ENCODE peak calls at places on chromosomes 3 and 15, in six cellular contexts. F is SK-N-SH, X is breast epithelium, K is psoas muscle, R is mucosa of descending colon, A is astrocyte. U is an unnamed sample.

GRCh38 chr15:74783072-74783807 is 1.4 kb downstream of the CSK start:
- DNase-seq in F (peak), X (no peak), K (no peak), R (peak), A (no peak), U (no peak)

GRCh38 chr3:67614195-67614594 is 40.2 kb downstream of the SUCLG2 start:
- DNase-seq in F (no peak), X (no peak), K (no peak), R (no peak), A (no peak), U (no peak)

GRCh38 chr3:115233021-115233420 is 85.9 kb upstream of the ZBTB20 start:
- DNase-seq in F (no peak), X (no peak), K (no peak), R (no peak), A (no peak), U (no peak)

GRCh38 chr3:124063168-124063909 is 71.4 kb upstream of the ROPN1 start:
- DNase-seq in F (peak), X (no peak), K (no peak), R (no peak), A (peak), U (no peak)

GRCh38 chr3:72482589-72483249 is 365.5 kb downstream of the SHQ1 start:
- DNase-seq in F (no peak), X (peak), K (peak), R (peak), A (peak), U (peak)

GRCh38 chr3:23739536-23739935 is 66.2 kb upstream of the UBE2E1 start:
- DNase-seq in F (no peak), X (no peak), K (no peak), R (no peak), A (peak), U (no peak)

GRCh38 chr3:17808994-17809393 is 66.6 kb upstream of the TBC1D5 start:
- DNase-seq in F (peak), X (no peak), K (no peak), R (no peak), A (peak), U (no peak)

GRCh38 chr3:4841783-4842440 is 137.3 kb upstream of the BHLHE40 start:
- DNase-seq in F (no peak), X (no peak), K (no peak), R (no peak), A (peak), U (no peak)

GRCh38 chr3:175338775-175339535 is 479.8 kb downstream of the NAALADL2 start:
- DNase-seq in F (no peak), X (no peak), K (peak), R (no peak), A (peak), U (peak)

GRCh38 chr3:89742546-89742945 is 635.1 kb downstream of the EPHA3 start:
- DNase-seq in F (no peak), X (no peak), K (no peak), R (no peak), A (no peak), U (no peak)

GRCh38 chr3:169528289-169528688 is 135.2 kb downstream of the MECOM start:
- DNase-seq in F (no peak), X (no peak), K (no peak), R (no peak), A (peak), U (no peak)

GRCh38 chr3:124351430-124352142 is 359.7 kb upstream of the ROPN1 start:
- DNase-seq in F (peak), X (no peak), K (no peak), R (no peak), A (peak), U (peak)

GRCh38 chr15:29934251-29934650 is 112.0 kb upstream of the TJP1 start:
- DNase-seq in F (no peak), X (no peak), K (no peak), R (no peak), A (peak), U (no peak)

GRCh38 chr3:141076821-141077571 is 25.8 kb downstream of the SPSB4 start:
- DNase-seq in F (no peak), X (no peak), K (peak), R (peak), A (peak), U (peak)

GRCh38 chr3:169286992-169287391 is 376.5 kb downstream of the MECOM start:
- DNase-seq in F (no peak), X (no peak), K (no peak), R (no peak), A (no peak), U (no peak)

GRCh38 chr3:88311826-88312225 is 162.1 kb downstream of the C3orf38 start:
- DNase-seq in F (no peak), X (no peak), K (no peak), R (no peak), A (no peak), U (no peak)

GRCh38 chr3:13072239-13073041 is 789 bp downstream of the IQSEC1 start:
- DNase-seq in F (peak), X (peak), K (peak), R (peak), A (no peak), U (no peak)

GRCh38 chr15:34650177-34650576 is 66.7 kb upstream of the GOLGA8B start:
- DNase-seq in F (no peak), X (no peak), K (no peak), R (no peak), A (peak), U (no peak)

GRCh38 chr3:100159564-100160153 is 45.4 kb upstream of the FILIP1L start:
- DNase-seq in F (peak), X (no peak), K (no peak), R (no peak), A (peak), U (no peak)

GRCh38 chr15:32746116-32746857 is 28.5 kb downstream of the GREM1 start:
- DNase-seq in F (no peak), X (no peak), K (no peak), R (no peak), A (no peak), U (no peak)

GRCh38 chr3:115381931-115382330 is 234.8 kb upstream of the ZBTB20 start:
- DNase-seq in F (no peak), X (no peak), K (no peak), R (no peak), A (no peak), U (no peak)

GRCh38 chr15:93057618-93058017 is 31.4 kb downstream of the RGMA start:
- DNase-seq in F (no peak), X (no peak), K (no peak), R (no peak), A (no peak), U (no peak)

GRCh38 chr3:127684871-127685707 is 12.3 kb downstream of the ABTB1 start:
- DNase-seq in F (no peak), X (no peak), K (peak), R (peak), A (no peak), U (no peak)

GRCh38 chr15:80264031-80264430 is 12.0 kb upstream of the CTXND1 start:
- DNase-seq in F (no peak), X (no peak), K (no peak), R (no peak), A (peak), U (no peak)

GRCh38 chr3:171461087-171461917 is 1.1 kb upstream of the TNIK start:
- DNase-seq in F (no peak), X (peak), K (no peak), R (no peak), A (peak), U (no peak)

GRCh38 chr15:101086394-101087171 is 165.3 kb downstream of the CHSY1 start:
- DNase-seq in F (no peak), X (no peak), K (no peak), R (no peak), A (no peak), U (no peak)

GRCh38 chr15:73127302-73127936 is 75.2 kb downstream of the NEO1 start:
- DNase-seq in F (peak), X (no peak), K (no peak), R (no peak), A (peak), U (no peak)

GRCh38 chr15:70259640-70260066 is 161.9 kb upstream of the TLE3 start:
- DNase-seq in F (peak), X (no peak), K (no peak), R (no peak), A (no peak), U (no peak)

GRCh38 chr3:100761211-100761921 is 52.1 kb downstream of the TFG start:
- DNase-seq in F (peak), X (no peak), K (no peak), R (peak), A (no peak), U (no peak)

GRCh38 chr3:192281207-192281880 is 446.0 kb downstream of the FGF12 start:
- DNase-seq in F (no peak), X (no peak), K (no peak), R (no peak), A (no peak), U (no peak)

GRCh38 chr3:192915306-192915705 is 2.4 kb downstream of the MB21D2 start:
- DNase-seq in F (peak), X (no peak), K (no peak), R (no peak), A (peak), U (no peak)

GRCh38 chr15:44015555-44015954 is 179.5 kb downstream of the FRMD5 start:
- DNase-seq in F (no peak), X (no peak), K (no peak), R (no peak), A (no peak), U (no peak)

GRCh38 chr15:95609096-95609495 is 721.4 kb upstream of the NR2F2 start:
- DNase-seq in F (no peak), X (no peak), K (no peak), R (no peak), A (no peak), U (no peak)

GRCh38 chr15:47185222-47185800 is 532.0 kb upstream of the SEMA6D start:
- DNase-seq in F (no peak), X (no peak), K (no peak), R (no peak), A (no peak), U (no peak)

GRCh38 chr3:37945803-37946530 is 44.6 kb upstream of the VILL start:
- DNase-seq in F (peak), X (peak), K (no peak), R (no peak), A (peak), U (no peak)

GRCh38 chr3:14717307-14717706 is 42.4 kb downstream of the C3orf20 start:
- DNase-seq in F (no peak), X (no peak), K (no peak), R (no peak), A (no peak), U (no peak)

GRCh38 chr15:65377105-65377975 is 462 bp downstream of the IGDCC3 start:
- DNase-seq in F (peak), X (no peak), K (peak), R (peak), A (peak), U (no peak)

GRCh38 chr3:97994328-97994945 is 22.2 kb upstream of the RIOX2 start:
- DNase-seq in F (no peak), X (no peak), K (no peak), R (no peak), A (no peak), U (no peak)

GRCh38 chr3:42914771-42915515 is 9.0 kb downstream of the ZNF662 start:
- DNase-seq in F (no peak), X (no peak), K (no peak), R (no peak), A (no peak), U (no peak)

GRCh38 chr3:42906085-42906904 is at the start of gene ZNF662:
- DNase-seq in F (peak), X (peak), K (peak), R (peak), A (no peak), U (peak)

GRCh38 chr3:42908675-42909074 is 2.7 kb downstream of the ZNF662 start:
- DNase-seq in F (no peak), X (no peak), K (no peak), R (no peak), A (no peak), U (no peak)

GRCh38 chr3:42906905-42907183 is 902 bp downstream of the ZNF662 start:
- DNase-seq in F (no peak), X (no peak), K (no peak), R (no peak), A (no peak), U (no peak)

GRCh38 chr3:42911551-42911950 is 5.6 kb downstream of the ZNF662 start:
- DNase-seq in F (no peak), X (no peak), K (no peak), R (no peak), A (no peak), U (no peak)
- H3K4me3 ChIP-seq in F (no peak), X (no peak), K (no peak), R (no peak), A (no peak), U (no peak)

DNA sequence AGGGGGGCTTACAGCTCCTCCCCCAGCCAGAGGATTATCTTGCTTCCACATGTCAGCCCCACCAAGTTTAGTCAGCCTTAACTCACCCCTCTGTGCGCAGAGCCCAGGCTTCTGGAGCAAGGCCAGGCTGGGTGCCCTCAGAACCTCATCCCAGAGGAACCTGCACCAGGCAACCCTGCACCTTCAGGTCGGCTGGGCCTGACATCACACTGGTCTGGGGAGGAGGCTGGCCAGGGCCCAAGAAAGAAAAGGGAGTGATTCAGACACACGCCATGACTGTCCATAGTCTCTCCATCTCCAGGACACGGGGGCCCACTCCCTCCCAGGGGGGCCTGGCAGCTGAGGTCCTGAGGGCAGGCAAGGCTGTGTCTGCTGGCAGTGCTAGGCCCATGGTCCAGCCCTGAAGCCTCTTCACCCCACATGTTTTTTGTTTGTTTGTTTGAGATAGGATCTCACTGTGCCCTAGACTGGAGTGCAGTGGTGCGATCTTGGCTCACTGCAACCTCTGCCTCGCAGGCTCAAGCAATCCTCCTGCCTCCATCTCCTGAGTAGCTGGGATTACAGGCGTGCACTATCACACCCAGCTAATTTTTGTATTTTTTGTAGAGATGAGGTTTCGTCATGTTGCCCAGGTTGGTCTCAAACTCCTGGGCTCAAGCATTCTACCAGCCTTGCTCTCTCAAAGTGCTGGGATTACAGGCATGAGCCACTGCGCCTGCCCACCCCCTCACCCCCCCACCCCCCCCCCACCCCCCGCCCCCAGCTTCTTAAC is 11.1 kb downstream of the TNK2 start:
- DNase-seq in F (peak), X (peak), K (peak), R (peak), A (peak), U (no peak)
- H3K4me3 ChIP-seq in F (peak), X (no peak), K (peak), R (no peak), A (peak), U (no peak)

DNA sequence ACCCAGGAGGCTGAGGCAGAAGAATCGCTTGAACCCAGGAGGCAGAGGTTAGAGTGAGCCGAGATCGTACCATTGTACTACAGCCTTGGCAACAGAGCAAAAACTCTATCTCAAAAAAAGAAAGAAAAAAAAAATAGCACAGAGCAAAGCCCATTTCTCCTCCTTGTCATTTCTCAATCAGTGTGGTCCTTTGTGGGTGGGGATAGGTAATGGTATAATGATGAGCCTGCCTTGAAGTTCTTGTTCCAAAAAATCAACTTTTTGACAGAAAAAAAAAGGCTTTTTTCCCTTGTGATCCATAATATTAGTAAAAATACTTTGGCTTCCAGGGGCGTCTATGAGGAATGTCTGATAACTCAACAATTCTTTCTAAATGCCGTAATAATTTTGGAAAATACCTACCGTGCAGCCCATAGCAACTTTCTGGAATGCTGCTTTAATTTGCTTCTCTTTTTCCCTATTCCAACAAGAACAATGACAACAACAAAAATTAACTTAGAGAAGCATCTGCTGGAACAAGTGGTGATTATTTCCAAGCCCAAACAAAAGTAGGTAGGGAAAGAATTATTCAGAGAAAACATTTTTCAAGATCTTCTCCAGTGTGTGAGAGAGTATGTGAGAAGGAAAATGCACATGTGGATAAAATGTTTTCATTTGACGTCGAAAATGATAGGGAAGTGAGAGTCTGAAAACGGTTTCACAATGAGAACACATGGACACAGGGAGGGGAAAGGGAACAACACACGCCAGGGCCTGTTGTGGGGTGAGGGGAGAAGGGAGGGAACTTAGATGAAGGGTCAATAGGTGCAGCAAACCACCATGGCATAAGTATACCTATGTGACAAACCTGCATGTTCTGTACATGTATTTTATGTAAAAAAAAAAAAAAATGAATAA is 337.8 kb downstream of the RBMS3 start:
- DNase-seq in F (no peak), X (no peak), K (no peak), R (no peak), A (no peak), U (no peak)
- H3K4me3 ChIP-seq in F (no peak), X (no peak), K (no peak), R (no peak), A (no peak), U (no peak)

DNA sequence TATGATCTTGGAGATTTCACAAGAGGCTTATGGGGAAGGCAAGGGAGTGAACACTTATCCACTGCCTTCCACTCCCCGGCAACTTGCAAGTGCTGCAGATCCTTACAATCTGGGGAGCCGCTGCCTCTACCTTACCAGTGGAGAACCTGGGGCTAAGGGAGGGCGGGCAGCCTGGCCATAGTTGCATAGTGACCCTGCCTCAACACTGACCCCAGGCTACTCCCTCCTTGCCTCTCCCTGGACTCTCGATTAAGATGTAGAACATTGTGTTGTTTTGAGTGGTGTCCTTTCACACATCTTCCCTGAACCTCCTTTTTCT is 30.6 kb downstream of the SLC6A11 start:
- DNase-seq in F (no peak), X (no peak), K (no peak), R (no peak), A (no peak), U (no peak)
- H3K4me3 ChIP-seq in F (no peak), X (no peak), K (no peak), R (no peak), A (no peak), U (no peak)

DNA sequence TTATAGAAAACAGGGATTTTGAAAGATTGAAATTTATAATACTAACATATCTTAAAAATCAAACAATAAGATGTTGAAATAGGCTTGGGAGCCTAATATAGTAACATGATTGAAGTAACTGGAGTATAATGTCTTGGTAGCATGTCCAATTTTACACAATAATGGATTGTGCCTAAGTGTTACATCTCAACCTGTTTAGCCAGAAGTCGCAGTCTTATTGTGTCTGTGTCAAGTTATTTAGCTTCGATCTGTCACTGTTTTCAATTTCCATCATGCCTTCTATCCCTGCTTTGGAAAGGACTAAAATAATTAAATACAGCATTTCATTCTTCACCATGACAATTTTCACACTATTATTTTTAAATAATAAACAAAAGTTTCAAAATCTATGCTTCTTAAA is 1352.2 kb downstream of the SI start:
- DNase-seq in F (no peak), X (no peak), K (no peak), R (no peak), A (no peak), U (no peak)
- H3K4me3 ChIP-seq in F (no peak), X (no peak), K (no peak), R (no peak), A (no peak), U (no peak)